ENCODE peak calls at places on chromosomes 6 and 20, in five cellular contexts. E, R, V, S and D are unnamed samples.

GRCh38 chr6:41548098-41548840 is 2.1 kb downstream of the FOXP4 start:
- DNase-seq in V (peak), R (no peak), E (no peak), S (no peak), D (no peak)

GRCh38 chr6:145261758-145262157 is 473.6 kb downstream of the EPM2A start:
- DNase-seq in V (no peak), E (no peak), S (no peak), R (no peak), D (no peak)

GRCh38 chr20:8414611-8415274 is 282.7 kb downstream of the PLCB1 start:
- DNase-seq in R (no peak), E (no peak), S (no peak), V (no peak), D (no peak)

GRCh38 chr6:128784266-128784665 is 98.7 kb upstream of the LAMA2 start:
- DNase-seq in E (no peak), V (no peak), R (no peak), S (no peak), D (no peak)

GRCh38 chr6:141309295-141309694 is 823.4 kb upstream of the GJE1 start:
- DNase-seq in E (no peak), R (no peak), S (no peak), V (no peak), D (no peak)

GRCh38 chr6:70194421-70194820 is 108.5 kb downstream of the COL9A1 start:
- DNase-seq in R (no peak), V (no peak), E (no peak), S (no peak), D (no peak)

GRCh38 chr20:59062057-59062456 is 19.5 kb upstream of the PRELID3B start:
- DNase-seq in V (no peak), E (no peak), R (no peak), S (no peak), D (no peak)

GRCh38 chr6:44250067-44250717 is 3.3 kb downstream of the HSP90AB1 start:
- DNase-seq in R (no peak), V (no peak), S (no peak), E (no peak), D (no peak)

GRCh38 chr6:3321875-3322274 is 63.1 kb downstream of the PSMG4 start:
- DNase-seq in R (no peak), V (peak), S (no peak), E (no peak), D (no peak)

GRCh38 chr20:53774487-53775203 is 181.0 kb upstream of the ZNF217 start:
- DNase-seq in S (peak), V (no peak), R (no peak), E (no peak), D (no peak)

GRCh38 chr20:9392892-9393857 is 121.2 kb upstream of the LAMP5 start:
- DNase-seq in E (peak), R (peak), S (peak), V (peak), D (peak)

GRCh38 chr6:146914563-146915483 is 289.4 kb upstream of the STXBP5 start:
- DNase-seq in S (peak), V (no peak), R (peak), E (no peak), D (no peak)

GRCh38 chr6:116373940-116374339 is 3.2 kb downstream of the DSE start:
- DNase-seq in S (no peak), E (no peak), R (no peak), V (no peak), D (no peak)

GRCh38 chr20:1507276-1507675 is 16.1 kb upstream of the SIRPB2 start:
- DNase-seq in E (peak), V (no peak), S (no peak), R (no peak), D (no peak)

GRCh38 chr6:146871613-146872465 is 273.1 kb downstream of the ADGB start:
- DNase-seq in R (no peak), V (no peak), E (no peak), S (no peak), D (no peak)

GRCh38 chr6:149614352-149614751 is 34.2 kb downstream of the KATNA1 start:
- DNase-seq in R (no peak), V (no peak), E (no peak), S (no peak), D (no peak)

GRCh38 chr20:36334281-36335075 is 28.3 kb downstream of the DLGAP4 start:
- DNase-seq in V (peak), E (no peak), S (no peak), R (no peak), D (no peak)

GRCh38 chr20:59560588-59561227 is 43.6 kb upstream of the PHACTR3 start:
- DNase-seq in E (peak), R (no peak), V (no peak), S (no peak), D (no peak)

GRCh38 chr20:32626407-32626806 is 41.3 kb upstream of the NOL4L start:
- DNase-seq in V (no peak), E (no peak), R (no peak), S (no peak), D (no peak)

GRCh38 chr20:35121186-35121585 is 25.9 kb downstream of the EDEM2 start:
- DNase-seq in R (no peak), E (no peak), S (peak), V (no peak), D (no peak)

GRCh38 chr6:137799950-137800568 is 67.0 kb upstream of the TNFAIP3 start:
- DNase-seq in R (no peak), E (peak), S (peak), V (peak), D (peak)

GRCh38 chr6:4113623-4114022 is 21.8 kb downstream of the ECI2 start:
- DNase-seq in V (no peak), E (no peak), S (no peak), R (no peak), D (no peak)

GRCh38 chr6:169838291-169839028 is 87.0 kb downstream of the ERMARD start:
- DNase-seq in S (no peak), V (peak), E (no peak), R (no peak), D (peak)

GRCh38 chr6:152401978-152402377 is 235.2 kb downstream of the SYNE1 start:
- DNase-seq in S (no peak), E (no peak), R (no peak), V (no peak), D (no peak)

GRCh38 chr6:14053776-14054175 is 63.8 kb upstream of the CD83 start:
- DNase-seq in V (no peak), E (no peak), R (no peak), S (no peak), D (no peak)

GRCh38 chr6:158115508-158115907 is 52.6 kb downstream of the SERAC1 start:
- DNase-seq in R (no peak), S (no peak), E (no peak), V (no peak), D (no peak)

GRCh38 chr6:11139051-11139960 is 27.8 kb upstream of the ERVFRD-1 start:
- DNase-seq in S (no peak), E (no peak), V (no peak), R (no peak), D (no peak)

GRCh38 chr6:91653324-91653723 is 1066.5 kb upstream of the MAP3K7 start:
- DNase-seq in S (no peak), R (no peak), E (no peak), V (no peak), D (no peak)

GRCh38 chr6:79257381-79258205 is 23.1 kb upstream of the HMGN3 start:
- DNase-seq in S (no peak), E (no peak), V (no peak), R (no peak), D (no peak)

GRCh38 chr20:37901667-37902503 is 1.0 kb upstream of the VSTM2L start:
- DNase-seq in R (no peak), E (peak), V (peak), S (no peak), D (peak)

GRCh38 chr6:70864404-70864803 is 92.5 kb downstream of the B3GAT2 start:
- DNase-seq in R (no peak), V (no peak), E (peak), S (no peak), D (no peak)

DNA sequence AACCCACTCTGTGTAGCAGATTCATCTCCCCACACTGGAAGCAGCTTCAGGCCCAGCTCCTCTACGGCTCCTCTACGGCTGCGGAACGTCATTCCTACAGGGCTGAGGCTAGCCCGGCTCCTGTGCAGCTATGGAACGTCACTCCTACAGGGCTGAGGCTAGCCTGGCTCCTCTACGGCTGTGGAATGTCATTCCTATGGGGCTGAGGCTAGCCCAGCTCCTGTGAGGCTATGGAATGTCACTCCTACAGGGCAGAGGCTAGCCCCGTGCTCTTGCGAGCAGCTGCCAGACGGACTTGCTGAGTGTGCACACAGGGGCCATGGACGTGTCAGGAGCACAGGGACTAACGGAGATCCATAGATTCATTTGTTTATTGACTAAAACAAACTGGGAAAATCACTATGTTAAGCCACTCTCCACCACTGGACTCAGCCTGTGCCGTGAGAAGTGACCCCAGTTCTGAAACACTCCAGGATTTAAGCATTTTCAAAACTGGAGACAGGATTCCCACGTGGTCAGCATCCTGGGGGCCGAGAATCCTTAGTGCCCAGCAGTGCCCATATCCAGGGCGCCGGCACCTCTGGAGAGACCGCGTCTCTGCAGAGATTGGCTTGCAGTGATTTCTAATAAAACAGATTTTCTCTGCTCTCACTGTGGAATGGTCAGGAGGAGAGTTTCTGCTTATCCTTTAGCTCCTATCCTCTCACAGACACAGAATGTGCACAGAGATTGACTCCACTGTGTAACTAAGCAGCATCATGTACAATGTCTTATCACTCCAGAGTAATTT is 5.0 kb downstream of the KCNQ2 start:
- DNase-seq in R (no peak), S (no peak), V (no peak), E (no peak), D (no peak)
- TF ChIP-seq CTCF in R (no peak), S (no peak), V (no peak), E (no peak), D (no peak)

GRCh38 chr6:74343804-74344203 is 647.8 kb downstream of the CD109 start:
- DNase-seq in S (no peak), E (no peak), R (no peak), V (no peak), D (no peak)
- TF ChIP-seq CTCF in S (peak), E (peak), R (no peak), V (peak), D (no peak)

GRCh38 chr6:35318200-35318844 is 20.7 kb downstream of the DEF6 start:
- DNase-seq in V (peak), R (peak), E (peak), S (peak), D (peak)
- TF ChIP-seq CTCF in V (no peak), R (no peak), E (no peak), S (peak), D (no peak)

DNA sequence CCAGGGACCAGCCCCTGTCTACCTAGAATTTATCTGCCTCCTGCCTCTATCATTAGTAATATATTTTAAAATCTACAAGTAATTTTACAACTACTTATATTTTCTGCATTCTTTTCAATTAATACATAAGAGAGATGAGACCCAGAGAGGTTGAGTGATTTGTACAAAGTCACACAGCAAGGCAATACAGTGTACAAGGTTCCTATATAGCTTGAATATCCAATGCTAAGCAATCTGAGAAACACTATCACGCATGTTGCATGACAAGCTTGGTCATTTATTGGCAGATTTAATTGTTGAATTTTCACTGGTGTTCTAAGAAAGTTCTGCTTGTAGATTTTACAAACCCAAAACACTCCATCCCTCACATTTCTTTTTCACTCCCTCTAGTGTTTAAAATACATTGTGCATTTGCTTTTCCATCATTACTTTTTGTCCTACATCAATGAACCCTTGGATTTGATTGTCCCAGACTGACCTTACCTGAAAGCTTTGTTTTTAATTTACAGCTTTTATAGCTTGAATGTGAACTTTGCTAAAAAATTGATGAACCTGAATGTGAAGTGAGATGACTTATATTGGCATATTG is 520.9 kb upstream of the CITED2 start:
- DNase-seq in S (no peak), E (no peak), V (no peak), R (no peak), D (no peak)
- TF ChIP-seq CTCF in S (peak), E (peak), V (peak), R (no peak), D (no peak)

GRCh38 chr6:105818505-105818904 is 267.6 kb upstream of the PRDM1 start:
- DNase-seq in R (no peak), S (no peak), E (no peak), V (no peak), D (no peak)
- TF ChIP-seq CTCF in R (no peak), S (no peak), E (no peak), V (peak), D (no peak)

GRCh38 chr20:45226287-45226686 is 5.1 kb downstream of the SEMG2 start:
- DNase-seq in S (no peak), E (no peak), R (no peak), V (no peak), D (no peak)

GRCh38 chr20:45230631-45231030 is 9.5 kb downstream of the SEMG2 start:
- DNase-seq in S (no peak), V (no peak), R (no peak), E (no peak), D (no peak)

DNA sequence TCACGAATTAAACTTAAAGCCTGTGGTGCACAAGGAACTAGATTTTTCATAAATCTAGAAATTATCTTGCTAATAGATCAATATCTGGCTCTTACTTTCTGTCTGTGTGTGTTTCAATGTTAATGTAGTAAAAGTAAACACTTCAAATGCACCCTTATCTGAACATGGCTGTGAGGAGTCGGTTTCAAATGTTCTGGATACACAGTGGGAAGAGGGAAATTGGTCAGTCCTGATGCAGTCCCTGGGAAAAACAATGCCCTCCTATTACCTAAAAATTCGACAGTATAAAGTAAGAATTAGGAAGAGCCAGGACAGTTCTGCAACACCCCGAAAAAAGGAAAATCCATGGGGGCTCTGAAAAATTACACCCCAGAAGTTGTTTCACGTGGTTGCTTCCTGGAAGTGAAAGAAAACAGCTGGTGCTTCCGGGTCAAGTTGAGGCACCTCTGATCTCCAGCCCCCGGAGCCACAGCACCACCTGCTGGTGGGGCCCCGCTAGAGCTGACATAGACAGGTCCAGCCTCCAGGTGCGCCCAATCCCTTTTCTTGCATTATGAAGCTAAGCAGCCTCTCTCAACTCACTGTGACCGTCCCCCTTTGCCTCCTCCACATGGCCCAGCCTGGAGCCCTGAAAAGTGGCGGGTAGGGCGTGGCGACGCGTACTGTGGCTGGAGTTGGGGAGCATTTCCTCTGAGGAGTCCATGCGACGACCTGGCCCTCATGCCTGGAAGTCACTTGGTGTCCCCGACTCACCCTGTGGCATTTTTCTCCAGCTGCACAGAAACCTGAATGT is 8.3 kb downstream of the SEMG2 start:
- DNase-seq in E (peak), S (no peak), V (peak), R (no peak), D (peak)
- TF ChIP-seq CTCF in E (peak), S (peak), V (peak), R (peak), D (no peak)

GRCh38 chr6:72522735-72523141 is 99.1 kb upstream of the KCNQ5 start:
- DNase-seq in S (no peak), V (peak), R (no peak), E (peak), D (no peak)
- TF ChIP-seq CTCF in S (no peak), V (peak), R (no peak), E (peak), D (no peak)

GRCh38 chr6:132392792-132393191 is 8.5 kb downstream of the MOXD1 start:
- DNase-seq in E (no peak), V (no peak), R (no peak), S (no peak), D (no peak)
- TF ChIP-seq CTCF in E (peak), V (peak), R (no peak), S (no peak), D (no peak)

GRCh38 chr6:16822529-16822928 is 61.3 kb upstream of the ATXN1 start:
- DNase-seq in R (no peak), V (no peak), E (no peak), S (no peak), D (no peak)

GRCh38 chr6:16817594-16817993 is 56.3 kb upstream of the ATXN1 start:
- DNase-seq in E (no peak), R (no peak), V (no peak), S (no peak), D (no peak)

GRCh38 chr6:16818992-16819626 is 57.8 kb upstream of the ATXN1 start:
- DNase-seq in E (no peak), S (no peak), R (no peak), V (no peak), D (no peak)

GRCh38 chr6:16821834-16822264 is 60.6 kb upstream of the ATXN1 start:
- DNase-seq in R (no peak), V (no peak), E (no peak), S (no peak), D (no peak)

DNA sequence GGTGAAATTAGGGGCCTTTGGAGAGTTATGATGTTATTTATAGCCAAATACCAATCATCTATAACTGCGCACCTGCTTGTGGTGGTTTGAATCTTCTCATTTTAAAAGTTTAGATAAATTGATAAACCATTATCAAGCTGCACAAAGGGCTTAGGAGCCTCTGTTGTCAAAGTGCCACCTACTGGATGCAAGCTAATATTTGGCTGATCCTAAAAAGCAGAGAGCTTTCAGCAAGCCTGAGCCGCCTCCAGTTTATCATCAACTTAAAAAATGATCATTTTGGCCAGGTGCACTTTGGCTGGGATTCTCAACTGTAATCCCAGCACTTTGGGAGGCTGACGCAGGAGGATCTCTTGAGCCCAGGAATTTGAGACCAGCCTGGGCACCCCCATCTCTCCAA is 58.5 kb upstream of the ATXN1 start:
- DNase-seq in S (no peak), R (no peak), V (no peak), E (peak), D (no peak)
- TF ChIP-seq CTCF in S (peak), R (no peak), V (peak), E (peak), D (no peak)